ENCODE peak calls at places on chromosomes 6 and 20, in eight cellular contexts. One of them, this sample, is unnamed. For H3K27me3 and H3K4me1, the result is how much of the 10 kb centered on the place peaks cover.

GRCh38 chr6:43634702-43635303 is 837 bp upstream of the MAD2L1BP start:
- DNase-seq in SK-N-SH: no peak
- DNase-seq in HCT116: no peak
- DNase-seq in suprapubic skin: no peak
- DNase-seq in esophagus muscularis mucosa: no peak
- DNase-seq in Panc1: no peak
- DNase-seq in spleen: no peak
- DNase-seq in stomach: no peak
- DNase-seq in this sample: no peak

GRCh38 chr6:135306740-135307420 is 125.8 kb downstream of the MYB start:
- DNase-seq in SK-N-SH: no peak
- DNase-seq in HCT116: no peak
- DNase-seq in suprapubic skin: no peak
- DNase-seq in esophagus muscularis mucosa: no peak
- DNase-seq in Panc1: no peak
- DNase-seq in spleen: no peak
- DNase-seq in stomach: no peak
- DNase-seq in this sample: no peak

GRCh38 chr6:104229057-104229456 is 630.7 kb downstream of the HACE1 start:
- DNase-seq in SK-N-SH: no peak
- DNase-seq in HCT116: no peak
- DNase-seq in suprapubic skin: no peak
- DNase-seq in esophagus muscularis mucosa: no peak
- DNase-seq in Panc1: no peak
- DNase-seq in spleen: no peak
- DNase-seq in stomach: no peak
- DNase-seq in this sample: no peak

GRCh38 chr6:67888886-67889681 is 746.0 kb upstream of the ADGRB3 start:
- DNase-seq in SK-N-SH: no peak
- DNase-seq in HCT116: no peak
- DNase-seq in suprapubic skin: no peak
- DNase-seq in esophagus muscularis mucosa: no peak
- DNase-seq in Panc1: no peak
- DNase-seq in spleen: no peak
- DNase-seq in stomach: no peak
- DNase-seq in this sample: no peak

GRCh38 chr6:116444092-116444491 is 17.1 kb upstream of the CALHM6 start:
- DNase-seq in SK-N-SH: peak
- DNase-seq in HCT116: peak
- DNase-seq in suprapubic skin: no peak
- DNase-seq in esophagus muscularis mucosa: no peak
- DNase-seq in Panc1: peak
- DNase-seq in spleen: no peak
- DNase-seq in stomach: no peak
- DNase-seq in this sample: no peak

GRCh38 chr6:69338431-69339162 is 458.2 kb downstream of the LMBRD1 start:
- DNase-seq in SK-N-SH: no peak
- DNase-seq in HCT116: no peak
- DNase-seq in suprapubic skin: no peak
- DNase-seq in esophagus muscularis mucosa: no peak
- DNase-seq in Panc1: no peak
- DNase-seq in spleen: no peak
- DNase-seq in stomach: no peak
- DNase-seq in this sample: no peak

GRCh38 chr20:25032478-25033183 is 25.3 kb downstream of the ACSS1 start:
- DNase-seq in SK-N-SH: no peak
- DNase-seq in HCT116: no peak
- DNase-seq in suprapubic skin: no peak
- DNase-seq in esophagus muscularis mucosa: no peak
- DNase-seq in Panc1: no peak
- DNase-seq in spleen: peak
- DNase-seq in stomach: peak
- DNase-seq in this sample: no peak

GRCh38 chr6:13370623-13371022 is 42.3 kb upstream of the TBC1D7 start:
- DNase-seq in SK-N-SH: no peak
- DNase-seq in HCT116: no peak
- DNase-seq in suprapubic skin: peak
- DNase-seq in esophagus muscularis mucosa: no peak
- DNase-seq in Panc1: no peak
- DNase-seq in spleen: no peak
- DNase-seq in stomach: no peak
- DNase-seq in this sample: no peak

GRCh38 chr6:56246941-56247653 is at the start of gene COL21A1:
- DNase-seq in SK-N-SH: peak
- DNase-seq in HCT116: no peak
- DNase-seq in suprapubic skin: peak
- DNase-seq in esophagus muscularis mucosa: no peak
- DNase-seq in Panc1: no peak
- DNase-seq in spleen: peak
- DNase-seq in stomach: no peak
- DNase-seq in this sample: peak

GRCh38 chr6:6565488-6565887 is 23.0 kb upstream of the LY86 start:
- DNase-seq in SK-N-SH: no peak
- DNase-seq in HCT116: no peak
- DNase-seq in suprapubic skin: no peak
- DNase-seq in esophagus muscularis mucosa: peak
- DNase-seq in Panc1: no peak
- DNase-seq in spleen: no peak
- DNase-seq in stomach: no peak
- DNase-seq in this sample: no peak

GRCh38 chr6:91539451-91539850 is 952.6 kb upstream of the MAP3K7 start:
- DNase-seq in SK-N-SH: no peak
- DNase-seq in HCT116: no peak
- DNase-seq in suprapubic skin: no peak
- DNase-seq in esophagus muscularis mucosa: no peak
- DNase-seq in Panc1: no peak
- DNase-seq in spleen: no peak
- DNase-seq in stomach: no peak
- DNase-seq in this sample: no peak

GRCh38 chr6:153503810-153504209 is 372.7 kb upstream of the RGS17 start:
- DNase-seq in SK-N-SH: no peak
- DNase-seq in HCT116: peak
- DNase-seq in suprapubic skin: no peak
- DNase-seq in esophagus muscularis mucosa: no peak
- DNase-seq in Panc1: no peak
- DNase-seq in spleen: no peak
- DNase-seq in stomach: no peak
- DNase-seq in this sample: no peak

GRCh38 chr6:108031968-108032367 is 42.6 kb downstream of the OSTM1 start:
- DNase-seq in SK-N-SH: no peak
- DNase-seq in HCT116: no peak
- DNase-seq in suprapubic skin: no peak
- DNase-seq in esophagus muscularis mucosa: no peak
- DNase-seq in Panc1: no peak
- DNase-seq in spleen: no peak
- DNase-seq in stomach: no peak
- DNase-seq in this sample: peak

GRCh38 chr6:74606488-74607135 is 599.2 kb downstream of the COL12A1 start:
- DNase-seq in SK-N-SH: no peak
- DNase-seq in HCT116: no peak
- DNase-seq in suprapubic skin: no peak
- DNase-seq in esophagus muscularis mucosa: no peak
- DNase-seq in Panc1: no peak
- DNase-seq in spleen: no peak
- DNase-seq in stomach: no peak
- DNase-seq in this sample: no peak

GRCh38 chr6:132252113-132252512 is 149.2 kb downstream of the MOXD1 start:
- DNase-seq in SK-N-SH: no peak
- DNase-seq in HCT116: no peak
- DNase-seq in suprapubic skin: no peak
- DNase-seq in esophagus muscularis mucosa: no peak
- DNase-seq in Panc1: no peak
- DNase-seq in spleen: no peak
- DNase-seq in stomach: no peak
- DNase-seq in this sample: no peak

GRCh38 chr6:42339991-42340401 is 111.7 kb downstream of the TRERF1 start:
- DNase-seq in SK-N-SH: no peak
- DNase-seq in HCT116: no peak
- DNase-seq in suprapubic skin: no peak
- DNase-seq in esophagus muscularis mucosa: no peak
- DNase-seq in Panc1: no peak
- DNase-seq in spleen: no peak
- DNase-seq in stomach: no peak
- DNase-seq in this sample: no peak

GRCh38 chr20:40317156-40317790 is 371.8 kb downstream of the MAFB start:
- DNase-seq in SK-N-SH: no peak
- DNase-seq in HCT116: no peak
- DNase-seq in suprapubic skin: no peak
- DNase-seq in esophagus muscularis mucosa: peak
- DNase-seq in Panc1: no peak
- DNase-seq in spleen: no peak
- DNase-seq in stomach: no peak
- DNase-seq in this sample: no peak
- TF ChIP-seq POLR2AphosphoS5 in SK-N-SH: no peak
- TF ChIP-seq POLR2AphosphoS5 in HCT116: no peak
- TF ChIP-seq POLR2AphosphoS5 in suprapubic skin: no peak
- TF ChIP-seq POLR2AphosphoS5 in esophagus muscularis mucosa: no peak
- TF ChIP-seq POLR2AphosphoS5 in Panc1: no peak
- TF ChIP-seq POLR2AphosphoS5 in spleen: no peak
- TF ChIP-seq POLR2AphosphoS5 in stomach: no peak
- TF ChIP-seq POLR2AphosphoS5 in this sample: no peak

GRCh38 chr6:14732226-14732844 is 513.5 kb upstream of the JARID2 start:
- DNase-seq in SK-N-SH: no peak
- DNase-seq in HCT116: no peak
- DNase-seq in suprapubic skin: no peak
- DNase-seq in esophagus muscularis mucosa: no peak
- DNase-seq in Panc1: no peak
- DNase-seq in spleen: no peak
- DNase-seq in stomach: no peak
- DNase-seq in this sample: no peak
- H3K27me3 ChIP-seq in SK-N-SH: under half
- H3K27me3 ChIP-seq in HCT116: under half
- H3K27me3 ChIP-seq in suprapubic skin: under half
- H3K27me3 ChIP-seq in esophagus muscularis mucosa: under half
- H3K27me3 ChIP-seq in Panc1: under half
- H3K27me3 ChIP-seq in spleen: under half
- H3K27me3 ChIP-seq in stomach: under half
- H3K27me3 ChIP-seq in this sample: under half

GRCh38 chr6:36118550-36119107 is 11.7 kb upstream of the MAPK13 start:
- DNase-seq in SK-N-SH: no peak
- DNase-seq in HCT116: no peak
- DNase-seq in suprapubic skin: no peak
- DNase-seq in esophagus muscularis mucosa: peak
- DNase-seq in Panc1: no peak
- DNase-seq in spleen: peak
- DNase-seq in stomach: peak
- DNase-seq in this sample: no peak

GRCh38 chr6:36116943-36117342 is 13.4 kb upstream of the MAPK13 start:
- DNase-seq in SK-N-SH: no peak
- DNase-seq in HCT116: no peak
- DNase-seq in suprapubic skin: no peak
- DNase-seq in esophagus muscularis mucosa: no peak
- DNase-seq in Panc1: no peak
- DNase-seq in spleen: no peak
- DNase-seq in stomach: no peak
- DNase-seq in this sample: no peak

GRCh38 chr6:36119209-36119608 is 11.1 kb upstream of the MAPK13 start:
- DNase-seq in SK-N-SH: no peak
- DNase-seq in HCT116: no peak
- DNase-seq in suprapubic skin: no peak
- DNase-seq in esophagus muscularis mucosa: no peak
- DNase-seq in Panc1: no peak
- DNase-seq in spleen: no peak
- DNase-seq in stomach: no peak
- DNase-seq in this sample: no peak

GRCh38 chr6:36116480-36116879 is 13.8 kb upstream of the MAPK13 start:
- DNase-seq in SK-N-SH: no peak
- DNase-seq in HCT116: no peak
- DNase-seq in suprapubic skin: no peak
- DNase-seq in esophagus muscularis mucosa: no peak
- DNase-seq in Panc1: no peak
- DNase-seq in spleen: no peak
- DNase-seq in stomach: no peak
- DNase-seq in this sample: no peak

DNA sequence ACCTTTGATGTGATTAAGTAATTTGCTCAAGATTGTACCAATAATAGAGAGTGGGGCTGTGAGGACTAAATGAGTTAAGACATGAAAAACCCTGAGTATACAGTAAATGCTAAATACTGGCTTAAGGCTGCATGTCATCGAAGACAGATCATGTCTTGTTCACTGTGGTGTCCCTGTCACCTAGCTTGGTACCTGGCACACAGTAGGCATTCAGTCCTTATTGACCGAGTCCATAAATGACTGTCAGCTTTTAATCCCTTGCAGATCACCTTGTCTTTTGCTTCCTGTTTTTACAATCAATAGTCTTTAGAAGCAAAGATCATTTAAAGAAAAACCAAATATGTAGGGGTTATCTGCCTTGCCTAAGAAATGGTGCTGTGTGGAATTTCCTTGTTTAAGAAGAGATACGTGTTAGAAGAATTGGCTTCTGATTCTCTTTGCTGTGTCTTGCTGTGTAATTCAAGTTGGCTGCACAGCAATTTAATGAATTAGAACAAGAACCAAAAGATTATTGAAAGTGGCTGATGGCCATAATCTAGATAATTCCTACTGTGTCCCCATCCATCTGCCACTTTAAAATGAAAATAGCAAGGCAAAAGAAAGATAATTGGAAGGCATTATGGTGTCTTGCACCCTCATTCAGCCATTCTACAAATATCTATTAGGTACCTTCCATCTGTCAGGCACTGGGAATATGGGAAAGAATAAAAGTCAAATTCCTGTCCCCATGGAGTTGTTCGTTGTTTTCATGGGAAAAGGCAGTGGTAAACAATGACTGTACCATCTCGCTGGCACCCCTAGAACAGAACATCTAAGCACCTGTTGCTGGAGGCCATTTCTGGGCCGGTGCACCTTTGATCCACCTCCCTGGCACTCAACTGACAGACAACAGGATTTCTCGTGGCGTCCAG is 12.4 kb upstream of the MAPK13 start:
- DNase-seq in SK-N-SH: no peak
- DNase-seq in HCT116: no peak
- DNase-seq in suprapubic skin: no peak
- DNase-seq in esophagus muscularis mucosa: no peak
- DNase-seq in Panc1: no peak
- DNase-seq in spleen: no peak
- DNase-seq in stomach: no peak
- DNase-seq in this sample: no peak
- H3K4me1 ChIP-seq in SK-N-SH: under half
- H3K4me1 ChIP-seq in HCT116: under half
- H3K4me1 ChIP-seq in suprapubic skin: under half
- H3K4me1 ChIP-seq in esophagus muscularis mucosa: under half
- H3K4me1 ChIP-seq in Panc1: under half
- H3K4me1 ChIP-seq in spleen: half or more
- H3K4me1 ChIP-seq in stomach: half or more
- H3K4me1 ChIP-seq in this sample: under half

DNA sequence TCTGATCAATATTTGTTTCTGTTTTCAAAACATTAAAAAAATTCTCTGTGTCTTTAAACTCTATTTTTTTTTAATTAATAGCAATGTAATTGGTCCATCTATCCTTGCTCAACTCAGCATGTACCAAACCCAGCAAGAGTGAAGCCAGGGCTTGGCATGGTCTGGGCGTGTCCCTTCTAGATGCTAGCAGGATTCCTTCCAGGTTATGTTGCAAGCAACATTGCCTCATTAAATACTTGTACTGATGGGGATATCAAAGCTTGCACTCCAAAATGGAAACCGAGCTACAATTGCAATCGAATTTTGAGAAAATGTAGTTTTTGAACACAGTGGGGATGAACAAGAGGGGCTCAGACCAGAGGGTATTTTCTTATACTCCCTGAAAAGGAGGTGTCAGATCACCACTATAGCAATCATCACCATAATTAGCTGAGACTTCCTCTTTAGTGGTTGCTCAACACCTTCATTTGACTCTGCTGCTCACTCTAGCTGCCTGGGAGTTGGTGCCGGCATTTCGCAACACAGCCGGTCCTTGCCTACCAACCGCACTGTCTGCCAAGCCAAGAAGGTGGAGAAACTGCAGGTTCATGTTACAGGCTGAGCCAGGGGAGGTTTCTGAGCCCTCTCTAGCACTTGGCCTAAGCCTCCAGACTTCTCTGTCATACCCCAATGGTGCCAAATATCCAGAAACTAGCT is 67.8 kb upstream of the RALGAPA2 start:
- DNase-seq in SK-N-SH: no peak
- DNase-seq in HCT116: no peak
- DNase-seq in suprapubic skin: peak
- DNase-seq in esophagus muscularis mucosa: no peak
- DNase-seq in Panc1: no peak
- DNase-seq in spleen: peak
- DNase-seq in stomach: peak
- DNase-seq in this sample: peak
- TF ChIP-seq POLR2AphosphoS5 in SK-N-SH: no peak
- TF ChIP-seq POLR2AphosphoS5 in HCT116: no peak
- TF ChIP-seq POLR2AphosphoS5 in suprapubic skin: peak
- TF ChIP-seq POLR2AphosphoS5 in esophagus muscularis mucosa: no peak
- TF ChIP-seq POLR2AphosphoS5 in Panc1: no peak
- TF ChIP-seq POLR2AphosphoS5 in spleen: peak
- TF ChIP-seq POLR2AphosphoS5 in stomach: peak
- TF ChIP-seq POLR2AphosphoS5 in this sample: peak

This sample was measured in upper lobe of left lung.